ENCODE peak calls at places on chromosomes 16 and 17, in eight cellular contexts. One of them, this sample, is unnamed. For H3K4me1 and H3K9me3, the result is how much of the 10 kb centered on the place peaks cover.

GRCh38 chr17:7217113-7217987 is 2.3 kb downstream of the DLG4 start:
- DNase-seq in heart left ventricle: peak
- DNase-seq in tibial nerve: peak
- DNase-seq in endothelial cell of umbilical vein: peak
- DNase-seq in A549: peak
- DNase-seq in esophagus muscularis mucosa: no peak
- DNase-seq in IMR-90: peak
- DNase-seq in right lobe of liver: peak
- DNase-seq in this sample: no peak

GRCh38 chr17:37856245-37856644 is 68.0 kb upstream of the TBC1D3K start:
- DNase-seq in heart left ventricle: no peak
- DNase-seq in tibial nerve: no peak
- DNase-seq in endothelial cell of umbilical vein: no peak
- DNase-seq in A549: no peak
- DNase-seq in esophagus muscularis mucosa: no peak
- DNase-seq in IMR-90: no peak
- DNase-seq in right lobe of liver: no peak
- DNase-seq in this sample: no peak

GRCh38 chr16:77894054-77894632 is 105.8 kb downstream of the VAT1L start:
- DNase-seq in heart left ventricle: peak
- DNase-seq in tibial nerve: no peak
- DNase-seq in endothelial cell of umbilical vein: no peak
- DNase-seq in A549: no peak
- DNase-seq in esophagus muscularis mucosa: no peak
- DNase-seq in IMR-90: no peak
- DNase-seq in right lobe of liver: peak
- DNase-seq in this sample: no peak

GRCh38 chr17:17055286-17056166 is 13.3 kb downstream of the MPRIP start:
- DNase-seq in heart left ventricle: peak
- DNase-seq in tibial nerve: no peak
- DNase-seq in endothelial cell of umbilical vein: peak
- DNase-seq in A549: peak
- DNase-seq in esophagus muscularis mucosa: no peak
- DNase-seq in IMR-90: no peak
- DNase-seq in right lobe of liver: no peak
- DNase-seq in this sample: no peak

GRCh38 chr16:11130978-11131665 is 124.9 kb downstream of the SOCS1 start:
- DNase-seq in heart left ventricle: no peak
- DNase-seq in tibial nerve: no peak
- DNase-seq in endothelial cell of umbilical vein: no peak
- DNase-seq in A549: no peak
- DNase-seq in esophagus muscularis mucosa: no peak
- DNase-seq in IMR-90: no peak
- DNase-seq in right lobe of liver: no peak
- DNase-seq in this sample: no peak

GRCh38 chr17:39199673-39199985 is 454 bp upstream of the RPL19 start:
- DNase-seq in heart left ventricle: no peak
- DNase-seq in tibial nerve: no peak
- DNase-seq in endothelial cell of umbilical vein: no peak
- DNase-seq in A549: no peak
- DNase-seq in esophagus muscularis mucosa: no peak
- DNase-seq in IMR-90: no peak
- DNase-seq in right lobe of liver: no peak
- DNase-seq in this sample: no peak

GRCh38 chr17:82097187-82097918 is 683 bp downstream of the FASN start:
- DNase-seq in heart left ventricle: no peak
- DNase-seq in tibial nerve: no peak
- DNase-seq in endothelial cell of umbilical vein: peak
- DNase-seq in A549: peak
- DNase-seq in esophagus muscularis mucosa: no peak
- DNase-seq in IMR-90: peak
- DNase-seq in right lobe of liver: peak
- DNase-seq in this sample: no peak

GRCh38 chr17:39178516-39178915 is 12.6 kb upstream of the ARL5C start:
- DNase-seq in heart left ventricle: no peak
- DNase-seq in tibial nerve: no peak
- DNase-seq in endothelial cell of umbilical vein: peak
- DNase-seq in A549: peak
- DNase-seq in esophagus muscularis mucosa: no peak
- DNase-seq in IMR-90: no peak
- DNase-seq in right lobe of liver: no peak
- DNase-seq in this sample: no peak

GRCh38 chr16:84186685-84187437 is at the start of gene TAF1C:
- DNase-seq in heart left ventricle: peak
- DNase-seq in tibial nerve: peak
- DNase-seq in endothelial cell of umbilical vein: peak
- DNase-seq in A549: peak
- DNase-seq in esophagus muscularis mucosa: peak
- DNase-seq in IMR-90: peak
- DNase-seq in right lobe of liver: peak
- DNase-seq in this sample: no peak

GRCh38 chr16:57867000-57867561 is 64.8 kb upstream of the KIFC3 start:
- DNase-seq in heart left ventricle: no peak
- DNase-seq in tibial nerve: no peak
- DNase-seq in endothelial cell of umbilical vein: no peak
- DNase-seq in A549: no peak
- DNase-seq in esophagus muscularis mucosa: no peak
- DNase-seq in IMR-90: peak
- DNase-seq in right lobe of liver: no peak
- DNase-seq in this sample: no peak

GRCh38 chr16:81384006-81384405 is 60.6 kb upstream of the CMIP start:
- DNase-seq in heart left ventricle: no peak
- DNase-seq in tibial nerve: no peak
- DNase-seq in endothelial cell of umbilical vein: peak
- DNase-seq in A549: no peak
- DNase-seq in esophagus muscularis mucosa: no peak
- DNase-seq in IMR-90: peak
- DNase-seq in right lobe of liver: no peak
- DNase-seq in this sample: no peak

GRCh38 chr17:77558846-77559626 is 399.5 kb upstream of the TNRC6C start:
- DNase-seq in heart left ventricle: no peak
- DNase-seq in tibial nerve: no peak
- DNase-seq in endothelial cell of umbilical vein: no peak
- DNase-seq in A549: no peak
- DNase-seq in esophagus muscularis mucosa: no peak
- DNase-seq in IMR-90: peak
- DNase-seq in right lobe of liver: no peak
- DNase-seq in this sample: no peak

GRCh38 chr16:50038756-50039529 is 13.9 kb downstream of the CNEP1R1 start:
- DNase-seq in heart left ventricle: peak
- DNase-seq in tibial nerve: peak
- DNase-seq in endothelial cell of umbilical vein: no peak
- DNase-seq in A549: no peak
- DNase-seq in esophagus muscularis mucosa: no peak
- DNase-seq in IMR-90: no peak
- DNase-seq in right lobe of liver: peak
- DNase-seq in this sample: no peak

GRCh38 chr17:66443601-66444000 is 141.2 kb downstream of the PRKCA start:
- DNase-seq in heart left ventricle: no peak
- DNase-seq in tibial nerve: no peak
- DNase-seq in endothelial cell of umbilical vein: no peak
- DNase-seq in A549: no peak
- DNase-seq in esophagus muscularis mucosa: no peak
- DNase-seq in IMR-90: no peak
- DNase-seq in right lobe of liver: no peak
- DNase-seq in this sample: no peak

GRCh38 chr17:66437466-66438026 is 135.1 kb downstream of the PRKCA start:
- DNase-seq in heart left ventricle: no peak
- DNase-seq in tibial nerve: no peak
- DNase-seq in endothelial cell of umbilical vein: no peak
- DNase-seq in A549: no peak
- DNase-seq in esophagus muscularis mucosa: no peak
- DNase-seq in IMR-90: no peak
- DNase-seq in right lobe of liver: no peak
- DNase-seq in this sample: no peak

GRCh38 chr17:66438101-66438500 is 135.7 kb downstream of the PRKCA start:
- DNase-seq in heart left ventricle: no peak
- DNase-seq in tibial nerve: no peak
- DNase-seq in endothelial cell of umbilical vein: no peak
- DNase-seq in A549: no peak
- DNase-seq in esophagus muscularis mucosa: no peak
- DNase-seq in IMR-90: no peak
- DNase-seq in right lobe of liver: no peak
- DNase-seq in this sample: no peak

GRCh38 chr17:66444001-66444400 is 141.6 kb downstream of the PRKCA start:
- DNase-seq in heart left ventricle: no peak
- DNase-seq in tibial nerve: no peak
- DNase-seq in endothelial cell of umbilical vein: no peak
- DNase-seq in A549: no peak
- DNase-seq in esophagus muscularis mucosa: no peak
- DNase-seq in IMR-90: no peak
- DNase-seq in right lobe of liver: no peak
- DNase-seq in this sample: no peak

DNA sequence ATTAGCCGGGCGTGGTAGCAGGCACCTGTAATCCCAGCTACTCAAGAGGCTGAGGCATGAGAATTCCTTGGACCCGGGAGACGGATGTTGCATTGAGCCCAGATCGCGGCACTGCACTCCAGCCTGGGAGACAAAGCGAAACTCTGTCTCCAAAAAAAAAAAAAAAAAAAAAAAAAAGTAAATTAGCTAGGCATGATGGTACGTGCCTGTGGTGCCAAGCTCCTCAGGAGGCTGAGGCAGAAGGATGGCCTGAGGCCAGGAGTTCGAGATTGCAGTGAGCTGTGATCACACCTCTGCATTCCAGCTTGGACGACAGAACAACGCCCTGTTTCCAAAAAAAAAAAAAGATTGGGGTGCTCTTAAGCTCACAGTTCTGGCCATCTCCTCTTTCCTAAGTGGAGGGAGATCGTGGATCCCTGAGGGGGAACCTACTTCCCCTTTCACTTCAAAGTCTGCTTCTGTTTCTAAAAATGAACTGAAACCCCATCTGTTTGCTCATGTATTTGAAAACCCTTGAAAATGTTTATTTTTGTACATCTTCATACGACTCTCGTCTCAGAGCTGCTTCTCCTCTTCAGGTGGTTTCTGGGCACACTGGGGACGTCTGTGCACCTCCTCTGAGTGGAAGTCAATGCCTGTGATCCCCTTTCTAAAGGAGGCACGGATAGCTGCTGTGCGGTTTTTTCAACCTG is 138.7 kb downstream of the PRKCA start:
- DNase-seq in heart left ventricle: no peak
- DNase-seq in tibial nerve: no peak
- DNase-seq in endothelial cell of umbilical vein: no peak
- DNase-seq in A549: no peak
- DNase-seq in esophagus muscularis mucosa: no peak
- DNase-seq in IMR-90: no peak
- DNase-seq in right lobe of liver: no peak
- DNase-seq in this sample: no peak
- H3K4me1 ChIP-seq in heart left ventricle: under half
- H3K4me1 ChIP-seq in tibial nerve: under half
- H3K4me1 ChIP-seq in endothelial cell of umbilical vein: under half
- H3K4me1 ChIP-seq in A549: under half
- H3K4me1 ChIP-seq in esophagus muscularis mucosa: under half
- H3K4me1 ChIP-seq in IMR-90: under half
- H3K4me1 ChIP-seq in right lobe of liver: under half
- H3K4me1 ChIP-seq in this sample: under half

DNA sequence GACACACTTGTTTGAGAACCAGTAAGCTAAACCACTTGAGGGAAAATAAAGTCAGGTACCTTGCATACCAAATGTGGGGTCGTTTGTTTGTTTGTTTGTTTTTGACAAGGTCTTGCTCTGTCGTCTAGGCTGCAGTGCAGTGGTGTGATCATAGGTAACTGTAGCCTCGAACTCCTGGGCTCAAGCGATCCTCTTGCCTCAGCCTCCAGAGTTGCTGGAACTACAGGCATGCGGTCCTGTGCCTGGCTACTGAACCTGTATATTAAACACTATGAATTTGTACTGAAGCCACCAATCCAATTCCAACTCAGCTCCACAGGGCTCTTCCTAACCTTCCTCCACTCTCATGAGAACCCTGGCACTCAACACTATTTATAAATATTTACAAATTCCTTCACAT is 51.9 kb downstream of the WWP2 start:
- DNase-seq in heart left ventricle: no peak
- DNase-seq in tibial nerve: no peak
- DNase-seq in endothelial cell of umbilical vein: no peak
- DNase-seq in A549: no peak
- DNase-seq in esophagus muscularis mucosa: no peak
- DNase-seq in IMR-90: no peak
- DNase-seq in right lobe of liver: no peak
- DNase-seq in this sample: no peak
- H3K9me3 ChIP-seq in heart left ventricle: under half
- H3K9me3 ChIP-seq in tibial nerve: under half
- H3K9me3 ChIP-seq in endothelial cell of umbilical vein: under half
- H3K9me3 ChIP-seq in A549: under half
- H3K9me3 ChIP-seq in esophagus muscularis mucosa: under half
- H3K9me3 ChIP-seq in IMR-90: under half
- H3K9me3 ChIP-seq in right lobe of liver: under half
- H3K9me3 ChIP-seq in this sample: under half

DNA sequence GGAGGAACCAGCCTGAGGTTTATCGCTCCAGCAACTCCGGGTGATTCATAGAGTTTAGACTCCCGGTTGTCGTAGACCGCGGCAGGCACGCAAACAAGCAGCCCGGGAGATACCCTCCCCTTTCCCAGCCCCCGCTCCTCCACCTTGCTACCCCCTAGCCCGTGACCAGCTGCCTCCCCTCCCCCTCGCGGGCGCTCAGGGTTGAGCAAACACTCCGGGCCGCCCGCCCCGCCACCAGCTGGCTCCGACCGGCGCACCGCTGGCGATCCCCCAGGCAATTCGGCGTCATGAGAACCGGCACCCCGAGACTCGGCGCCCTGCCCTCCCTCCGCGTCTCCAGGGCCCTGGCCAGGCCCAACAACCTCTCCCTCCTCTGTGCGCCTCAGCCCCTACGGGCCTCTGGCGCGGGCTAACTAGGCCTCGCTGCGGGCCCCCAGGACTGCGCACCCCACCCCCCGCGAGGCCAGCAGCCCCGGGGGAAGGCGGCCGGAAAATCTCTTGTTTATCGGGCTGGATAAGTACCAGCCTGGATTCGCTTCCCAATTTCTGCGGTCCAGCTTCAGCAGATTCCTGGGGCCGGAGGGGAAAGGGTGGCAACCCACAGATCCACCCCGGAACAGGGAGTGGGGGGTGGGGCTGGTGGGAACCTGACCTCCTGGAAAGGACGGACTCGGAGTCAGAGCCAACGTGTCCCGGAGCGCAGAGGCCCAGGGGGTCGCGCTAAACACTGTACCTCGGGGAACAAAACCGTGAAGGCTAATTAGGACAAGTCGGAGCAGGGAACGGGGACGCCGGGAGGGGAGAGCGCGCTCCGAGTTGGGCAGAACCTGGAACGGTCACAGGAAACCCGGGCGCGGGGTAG is 951 bp upstream of the GPRC5C start:
- DNase-seq in heart left ventricle: peak
- DNase-seq in tibial nerve: peak
- DNase-seq in endothelial cell of umbilical vein: no peak
- DNase-seq in A549: peak
- DNase-seq in esophagus muscularis mucosa: no peak
- DNase-seq in IMR-90: peak
- DNase-seq in right lobe of liver: peak
- DNase-seq in this sample: no peak
- TF ChIP-seq POLR2A in heart left ventricle: no peak
- TF ChIP-seq POLR2A in tibial nerve: peak
- TF ChIP-seq POLR2A in endothelial cell of umbilical vein: no peak
- TF ChIP-seq POLR2A in A549: peak
- TF ChIP-seq POLR2A in esophagus muscularis mucosa: peak
- TF ChIP-seq POLR2A in IMR-90: no peak
- TF ChIP-seq POLR2A in right lobe of liver: peak
- TF ChIP-seq POLR2A in this sample: peak

DNA sequence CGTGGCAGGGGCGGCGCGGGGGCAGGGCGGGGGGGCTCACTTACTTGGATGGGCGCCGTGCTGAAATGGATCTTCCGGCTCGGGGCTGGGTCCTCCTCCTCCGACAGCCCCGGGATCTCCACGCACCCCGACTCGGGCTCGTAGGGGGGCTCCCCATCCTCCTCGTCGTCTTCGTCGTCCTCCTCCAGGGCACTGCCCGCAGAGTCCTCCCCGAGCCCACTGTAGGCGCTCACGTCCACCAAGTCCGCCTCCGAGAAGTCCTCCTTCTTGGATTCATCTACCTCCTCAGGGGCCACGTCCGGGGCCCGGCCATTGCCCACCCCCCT is 1.4 kb downstream of the PPP1R9B start:
- DNase-seq in heart left ventricle: no peak
- DNase-seq in tibial nerve: no peak
- DNase-seq in endothelial cell of umbilical vein: no peak
- DNase-seq in A549: no peak
- DNase-seq in esophagus muscularis mucosa: no peak
- DNase-seq in IMR-90: no peak
- DNase-seq in right lobe of liver: no peak
- DNase-seq in this sample: no peak
- H3K4me1 ChIP-seq in heart left ventricle: half or more
- H3K4me1 ChIP-seq in tibial nerve: half or more
- H3K4me1 ChIP-seq in endothelial cell of umbilical vein: under half
- H3K4me1 ChIP-seq in A549: half or more
- H3K4me1 ChIP-seq in esophagus muscularis mucosa: half or more
- H3K4me1 ChIP-seq in IMR-90: under half
- H3K4me1 ChIP-seq in right lobe of liver: under half
- H3K4me1 ChIP-seq in this sample: half or more

This sample was measured in vagina.